ENCODE peak calls at places on chromosomes 12 and 14, in five cellular contexts. N is endodermal cell; I is activated T-cell treated with anti-CD3 and anti-CD28 coated beads for 48 hours; J is aorta; Q is CD8-positive, alpha-beta T cell. H is an unnamed sample.

GRCh38 chr12:76666272-76666845 is 97.6 kb upstream of the ZDHHC17 start:
- DNase-seq in I (no peak), J (no peak), N (no peak), Q (no peak), H (no peak)

GRCh38 chr12:31369712-31370521 is 44.0 kb upstream of the SINHCAF start:
- DNase-seq in I (no peak), J (no peak), Q (no peak), N (peak), H (peak)

GRCh38 chr12:95118788-95119179 is 45.4 kb upstream of the NR2C1 start:
- DNase-seq in Q (no peak), N (no peak), I (no peak), J (no peak), H (no peak)

GRCh38 chr12:121259074-121259473 is 37.4 kb downstream of the CAMKK2 start:
- DNase-seq in J (peak), I (no peak), Q (no peak), N (no peak), H (peak)

GRCh38 chr14:35533357-35534129 is 421 bp upstream of the INSM2 start:
- DNase-seq in J (peak), Q (peak), N (peak), I (peak), H (peak)

GRCh38 chr12:11648514-11649412 is 711 bp upstream of the ETV6 start:
- DNase-seq in Q (peak), N (peak), J (peak), I (peak), H (peak)

GRCh38 chr14:30045720-30046119 is 118.1 kb upstream of the PRKD1 start:
- DNase-seq in N (no peak), J (no peak), Q (no peak), I (no peak), H (no peak)

GRCh38 chr14:59282366-59282765 is 93.9 kb downstream of the DAAM1 start:
- DNase-seq in Q (no peak), N (no peak), I (no peak), J (no peak), H (no peak)

GRCh38 chr12:46843811-46844210 is 18.0 kb upstream of the SLC38A4 start:
- DNase-seq in N (no peak), Q (no peak), J (no peak), I (no peak), H (no peak)

GRCh38 chr14:67532998-67533753 is at the start of gene PLEKHH1:
- DNase-seq in J (peak), I (peak), N (peak), Q (peak), H (peak)

GRCh38 chr12:120339256-120339655 is 11.7 kb upstream of the PLA2G1B start:
- DNase-seq in N (no peak), I (no peak), Q (no peak), J (no peak), H (no peak)

GRCh38 chr12:107435072-107435471 is 250.5 kb upstream of the PWP1 start:
- DNase-seq in I (no peak), Q (no peak), N (no peak), J (no peak), H (no peak)

GRCh38 chr12:108238474-108238873 is 100.6 kb downstream of the CMKLR1 start:
- DNase-seq in Q (no peak), N (no peak), I (no peak), J (no peak), H (no peak)

GRCh38 chr12:50604640-50604920 is 99.8 kb downstream of the DIP2B start:
- DNase-seq in J (no peak), N (no peak), I (no peak), Q (no peak), H (no peak)

GRCh38 chr12:120231316-120232011 is 30.6 kb upstream of the RPLP0 start:
- DNase-seq in J (peak), Q (peak), N (peak), I (peak), H (peak)

GRCh38 chr12:51320695-51321320 is 3.2 kb downstream of the BIN2 start:
- DNase-seq in N (peak), Q (no peak), J (no peak), I (no peak), H (peak)

GRCh38 chr12:74849801-74850200 is 312.2 kb downstream of the ATXN7L3B start:
- DNase-seq in J (no peak), Q (no peak), N (no peak), I (no peak), H (no peak)

GRCh38 chr12:59166457-59166856 is 246.2 kb upstream of the LRIG3 start:
- DNase-seq in J (no peak), Q (no peak), I (no peak), N (no peak), H (no peak)

GRCh38 chr12:69254046-69254445 is 14.7 kb downstream of the CPSF6 start:
- DNase-seq in I (no peak), J (no peak), Q (no peak), N (no peak), H (no peak)

GRCh38 chr14:94020267-94020666 is 5.9 kb upstream of the OTUB2 start:
- DNase-seq in Q (no peak), J (no peak), I (no peak), N (no peak), H (no peak)

GRCh38 chr14:23141706-23142467 is 22.8 kb upstream of the CEBPE start:
- DNase-seq in I (no peak), J (peak), N (no peak), Q (no peak), H (no peak)

GRCh38 chr12:111393700-111394275 is 11.9 kb upstream of the SH2B3 start:
- DNase-seq in I (no peak), N (peak), Q (no peak), J (no peak), H (peak)

GRCh38 chr12:10406725-10407124 is 2.8 kb downstream of the KLRC4 start:
- DNase-seq in I (no peak), N (no peak), Q (no peak), J (no peak), H (no peak)

GRCh38 chr14:101001311-101002069 is 98.0 kb upstream of the RTL1 start:
- DNase-seq in I (no peak), Q (no peak), N (no peak), J (no peak), H (no peak)

GRCh38 chr14:88588081-88588480 is 25.2 kb downstream of the ZC3H14 start:
- DNase-seq in I (no peak), Q (no peak), N (no peak), J (no peak), H (no peak)

GRCh38 chr14:99183716-99184115 is 88.3 kb downstream of the BCL11B start:
- DNase-seq in J (no peak), Q (no peak), I (no peak), N (no peak), H (no peak)

GRCh38 chr14:54776361-54777001 is 126.1 kb downstream of the GCH1 start:
- DNase-seq in Q (peak), I (peak), N (no peak), J (peak), H (no peak)

GRCh38 chr12:76274699-76275098 is 73.5 kb downstream of the BBS10 start:
- DNase-seq in J (no peak), I (no peak), N (no peak), Q (no peak), H (no peak)

GRCh38 chr12:6771091-6771495 is 1.2 kb upstream of the LAG3 start:
- DNase-seq in N (no peak), I (no peak), J (no peak), Q (no peak), H (no peak)

GRCh38 chr12:103085541-103085940 is 128.1 kb downstream of the ASCL1 start:
- DNase-seq in N (no peak), I (no peak), Q (no peak), J (no peak), H (no peak)

GRCh38 chr12:116601524-116601923 is 42.3 kb downstream of the MAP1LC3B2 start:
- DNase-seq in Q (no peak), J (peak), N (no peak), I (no peak), H (no peak)

GRCh38 chr12:43282106-43282505 is 269.9 kb downstream of the ADAMTS20 start:
- DNase-seq in J (no peak), I (no peak), N (no peak), Q (no peak), H (no peak)

GRCh38 chr14:30223385-30223785 is 295.7 kb upstream of the PRKD1 start:
- DNase-seq in Q (no peak), I (no peak), N (peak), J (peak), H (no peak)

GRCh38 chr12:47767197-47767724 is 5.8 kb upstream of the SLC48A1 start:
- DNase-seq in N (peak), J (no peak), Q (peak), I (peak), H (peak)

GRCh38 chr12:116015525-116015924 is 262.0 kb downstream of the MED13L start:
- DNase-seq in Q (no peak), N (no peak), J (no peak), I (no peak), H (no peak)

H was measured in Peyer's patch.